ENCODE peak calls at places on chromosome 18, in six cellular contexts. G, J, M, Q, Y and W are unnamed samples.

GRCh38 chr18:25433590-25433989 is 81.6 kb upstream of the ZNF521 start:
- DNase-seq in G (no peak), J (no peak), M (no peak), Q (no peak), Y (no peak), W (no peak)

GRCh38 chr18:76978616-76979015 is 154.0 kb downstream of the MBP start:
- DNase-seq in G (no peak), J (no peak), M (no peak), Q (no peak), Y (no peak), W (no peak)

GRCh38 chr18:26685438-26686173 is 137.3 kb upstream of the KCTD1 start:
- DNase-seq in G (no peak), J (peak), M (peak), Q (peak), Y (no peak), W (no peak)

GRCh38 chr18:69383191-69383590 is 17.5 kb upstream of the DOK6 start:
- DNase-seq in G (peak), J (no peak), M (no peak), Q (no peak), Y (no peak), W (no peak)

GRCh38 chr18:46574000-46574739 is 82.8 kb downstream of the LOXHD1 start:
- DNase-seq in G (no peak), J (no peak), M (no peak), Q (no peak), Y (no peak), W (no peak)

GRCh38 chr18:61992923-61993322 is 100.1 kb upstream of the RNF152 start:
- DNase-seq in G (peak), J (no peak), M (no peak), Q (no peak), Y (no peak), W (no peak)

GRCh38 chr18:49521251-49521650 is 34.2 kb upstream of the C18orf32 start:
- DNase-seq in G (no peak), J (peak), M (no peak), Q (no peak), Y (no peak), W (no peak)

GRCh38 chr18:55863876-55864275 is 275.9 kb upstream of the TCF4 start:
- DNase-seq in G (no peak), J (no peak), M (no peak), Q (no peak), Y (no peak), W (no peak)

GRCh38 chr18:45780568-45780967 is 44.9 kb upstream of the SIGLEC15 start:
- DNase-seq in G (no peak), J (no peak), M (no peak), Q (no peak), Y (no peak), W (no peak)

GRCh38 chr18:75612491-75612890 is 185.0 kb upstream of the SMIM21 start:
- DNase-seq in G (no peak), J (no peak), M (no peak), Q (no peak), Y (no peak), W (no peak)

GRCh38 chr18:37341016-37341415 is 224.6 kb downstream of the CELF4 start:
- DNase-seq in G (no peak), J (no peak), M (no peak), Q (no peak), Y (no peak), W (no peak)

GRCh38 chr18:74644713-74645112 is 47.0 kb downstream of the ZNF407 start:
- DNase-seq in G (no peak), J (no peak), M (no peak), Q (no peak), Y (no peak), W (no peak)

GRCh38 chr18:48053881-48054586 is 123.6 kb upstream of the SMAD2 start:
- DNase-seq in G (no peak), J (no peak), M (no peak), Q (no peak), Y (no peak), W (no peak)

GRCh38 chr18:8704361-8705279 is 736 bp upstream of the MTCL1 start:
- DNase-seq in G (peak), J (peak), M (peak), Q (peak), Y (peak), W (peak)

GRCh38 chr18:3330622-3331021 is 68.7 kb downstream of the MYL12B start:
- DNase-seq in G (no peak), J (no peak), M (no peak), Q (no peak), Y (no peak), W (no peak)